ENCODE peak calls at places on chromosomes 1 and 21, in eight cellular contexts. Z, T, H, E, M, J, Q and I are unnamed samples.

GRCh38 chr1:160885080-160885479 is at the start of gene ITLN1:
- DNase-seq in Z (no peak), T (no peak), H (no peak), E (no peak), M (no peak), J (peak), Q (no peak), I (no peak)

GRCh38 chr21:44421901-44422840 is 33.1 kb upstream of the LRRC3 start:
- DNase-seq in Z (no peak), T (no peak), H (no peak), E (no peak), M (no peak), J (no peak), Q (no peak), I (no peak)

GRCh38 chr21:41168391-41169257 is 664 bp downstream of the BACE2 start:
- DNase-seq in Z (peak), T (peak), H (peak), E (no peak), M (peak), J (peak), Q (peak), I (peak)

GRCh38 chr1:200838676-200839445 is 33.9 kb upstream of the GPR25 start:
- DNase-seq in Z (peak), T (no peak), H (no peak), E (no peak), M (no peak), J (no peak), Q (peak), I (peak)

GRCh38 chr21:35231115-35231514 is 182.0 kb upstream of the RUNX1 start:
- DNase-seq in Z (peak), T (no peak), H (no peak), E (no peak), M (no peak), J (no peak), Q (no peak), I (no peak)

GRCh38 chr1:160608514-160608913 is 29.2 kb upstream of the CD84 start:
- DNase-seq in Z (no peak), T (no peak), H (no peak), E (no peak), M (no peak), J (no peak), Q (no peak), I (no peak)

GRCh38 chr1:118894836-118895235 is 93.3 kb downstream of the TBX15 start:
- DNase-seq in Z (no peak), T (no peak), H (no peak), E (no peak), M (no peak), J (no peak), Q (no peak), I (no peak)

GRCh38 chr1:8251635-8252034 is 66.3 kb upstream of the SLC45A1 start:
- DNase-seq in Z (no peak), T (no peak), H (no peak), E (no peak), M (no peak), J (no peak), Q (no peak), I (no peak)

GRCh38 chr1:219812491-219813221 is 115.7 kb downstream of the SLC30A10 start:
- DNase-seq in Z (peak), T (no peak), H (peak), E (no peak), M (peak), J (no peak), Q (peak), I (peak)

GRCh38 chr1:24416666-24417391 is 1.2 kb downstream of the NIPAL3 start:
- DNase-seq in Z (peak), T (no peak), H (no peak), E (peak), M (no peak), J (peak), Q (peak), I (peak)

GRCh38 chr1:229980009-229980408 is 87.0 kb upstream of the GALNT2 start:
- DNase-seq in Z (no peak), T (no peak), H (peak), E (peak), M (no peak), J (no peak), Q (peak), I (no peak)

GRCh38 chr1:115088871-115089442 is 346 bp downstream of the TSPAN2 start:
- DNase-seq in Z (no peak), T (peak), H (no peak), E (no peak), M (no peak), J (no peak), Q (no peak), I (no peak)

GRCh38 chr1:21313886-21314796 is 23.9 kb upstream of the ECE1 start:
- DNase-seq in Z (no peak), T (no peak), H (no peak), E (no peak), M (no peak), J (no peak), Q (no peak), I (no peak)
- TF ChIP-seq CTCF in Z (no peak), T (no peak), H (no peak), E (no peak), M (no peak), J (no peak), Q (no peak), I (no peak)

DNA sequence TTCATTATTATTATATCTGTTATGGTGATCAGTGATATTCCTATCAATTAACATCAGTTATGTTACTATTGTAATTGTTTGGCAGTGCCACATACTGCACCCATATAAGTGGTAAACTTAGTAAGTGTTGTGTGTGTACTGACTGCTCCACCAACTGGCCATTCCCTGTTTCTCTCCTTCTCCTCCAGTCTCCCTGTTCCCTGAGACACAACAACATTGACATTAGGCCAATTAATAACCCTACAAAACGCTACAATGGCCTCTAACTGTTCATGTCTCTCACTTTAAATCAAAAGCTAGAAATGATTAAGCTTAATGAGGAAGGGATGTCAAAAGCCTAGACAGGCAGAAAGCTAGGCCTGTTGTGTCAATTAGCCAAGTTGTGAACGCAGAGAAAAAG is 6.6 kb upstream of the THRAP3 start:
- DNase-seq in Z (peak), T (no peak), H (peak), E (peak), M (no peak), J (no peak), Q (peak), I (peak)
- TF ChIP-seq CTCF in Z (peak), T (no peak), H (peak), E (peak), M (no peak), J (no peak), Q (peak), I (peak)

DNA sequence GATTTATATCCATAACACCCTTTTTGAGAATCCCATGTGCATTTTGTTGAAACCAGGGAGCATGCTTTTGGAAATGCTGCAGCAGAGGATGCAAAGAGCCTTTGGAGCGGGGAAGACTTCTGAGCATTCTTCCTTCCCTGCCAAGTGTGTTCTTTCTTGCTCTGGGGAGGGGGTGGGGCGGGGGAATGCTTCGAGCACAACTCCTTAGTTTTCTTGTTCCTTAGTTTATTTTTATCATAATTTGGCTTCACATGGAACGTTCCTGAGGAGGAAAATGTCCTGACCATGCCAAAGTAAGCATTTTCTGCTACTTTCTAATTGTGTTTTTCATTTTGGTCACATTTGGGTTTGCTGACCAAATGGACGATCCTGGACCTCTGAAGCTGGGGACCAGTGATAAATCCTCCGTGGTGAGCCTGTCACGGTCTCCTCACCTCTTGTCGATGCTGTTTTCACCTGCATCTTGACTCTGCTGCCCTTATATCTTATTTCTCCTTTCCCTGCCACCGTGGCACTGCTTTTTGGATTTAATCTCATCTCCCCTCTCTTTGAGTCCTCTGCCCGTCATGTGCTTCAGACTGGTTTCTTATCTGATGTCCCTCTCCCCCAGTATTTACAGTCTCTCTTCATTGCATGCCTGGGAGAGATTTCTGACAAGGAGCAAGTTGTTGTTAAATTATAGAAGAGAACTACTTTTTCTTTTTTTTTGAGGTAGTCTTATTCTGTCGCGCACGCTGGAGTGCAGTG is 2.4 kb downstream of the CTPS1 start:
- DNase-seq in Z (no peak), T (no peak), H (no peak), E (no peak), M (no peak), J (no peak), Q (no peak), I (no peak)
- TF ChIP-seq CTCF in Z (no peak), T (no peak), H (no peak), E (no peak), M (no peak), J (no peak), Q (no peak), I (no peak)

GRCh38 chr1:43974443-43975248 is at the start of gene ATP6V0B:
- DNase-seq in Z (peak), T (peak), H (peak), E (no peak), M (peak), J (peak), Q (peak), I (peak)
- TF ChIP-seq CTCF in Z (peak), T (no peak), H (no peak), E (no peak), M (no peak), J (no peak), Q (no peak), I (peak)

GRCh38 chr1:29415861-29416260 is 179.5 kb downstream of the PTPRU start:
- DNase-seq in Z (no peak), T (no peak), H (no peak), E (no peak), M (no peak), J (no peak), Q (no peak), I (no peak)
- TF ChIP-seq CTCF in Z (no peak), T (no peak), H (no peak), E (no peak), M (no peak), J (no peak), Q (no peak), I (no peak)

GRCh38 chr1:168465942-168466702 is 77.7 kb downstream of the XCL2 start:
- DNase-seq in Z (peak), T (no peak), H (no peak), E (no peak), M (peak), J (peak), Q (peak), I (no peak)
- TF ChIP-seq CTCF in Z (no peak), T (no peak), H (no peak), E (no peak), M (no peak), J (no peak), Q (no peak), I (no peak)

GRCh38 chr1:198352975-198353695 is 187.3 kb downstream of the ATP6V1G3 start:
- DNase-seq in Z (peak), T (no peak), H (no peak), E (no peak), M (no peak), J (no peak), Q (no peak), I (no peak)

GRCh38 chr1:198346178-198346577 is 189.4 kb downstream of the NEK7 start:
- DNase-seq in Z (no peak), T (no peak), H (no peak), E (no peak), M (no peak), J (no peak), Q (no peak), I (no peak)

DNA sequence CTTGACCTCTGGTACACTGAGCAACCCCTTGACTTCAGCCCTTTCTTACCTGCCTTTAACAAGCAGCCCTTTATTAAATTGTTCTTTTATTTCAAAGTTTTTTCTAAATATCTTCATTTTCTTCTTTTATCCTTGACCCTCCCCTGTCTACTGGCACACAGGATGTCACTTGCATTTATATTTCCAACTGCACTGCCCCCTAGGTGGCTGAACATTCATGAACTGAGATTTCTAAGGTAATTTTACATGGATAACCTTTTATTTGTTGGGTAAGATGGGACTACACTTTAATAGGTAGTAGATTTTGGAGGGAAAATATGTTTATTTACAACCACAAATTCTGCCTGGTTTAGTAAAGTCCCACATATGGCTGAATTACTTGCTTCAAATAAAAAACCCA is 190.0 kb downstream of the ATP6V1G3 start:
- DNase-seq in Z (no peak), T (no peak), H (no peak), E (no peak), M (no peak), J (no peak), Q (no peak), I (no peak)
- TF ChIP-seq CTCF in Z (no peak), T (no peak), H (no peak), E (peak), M (no peak), J (no peak), Q (peak), I (peak)

DNA sequence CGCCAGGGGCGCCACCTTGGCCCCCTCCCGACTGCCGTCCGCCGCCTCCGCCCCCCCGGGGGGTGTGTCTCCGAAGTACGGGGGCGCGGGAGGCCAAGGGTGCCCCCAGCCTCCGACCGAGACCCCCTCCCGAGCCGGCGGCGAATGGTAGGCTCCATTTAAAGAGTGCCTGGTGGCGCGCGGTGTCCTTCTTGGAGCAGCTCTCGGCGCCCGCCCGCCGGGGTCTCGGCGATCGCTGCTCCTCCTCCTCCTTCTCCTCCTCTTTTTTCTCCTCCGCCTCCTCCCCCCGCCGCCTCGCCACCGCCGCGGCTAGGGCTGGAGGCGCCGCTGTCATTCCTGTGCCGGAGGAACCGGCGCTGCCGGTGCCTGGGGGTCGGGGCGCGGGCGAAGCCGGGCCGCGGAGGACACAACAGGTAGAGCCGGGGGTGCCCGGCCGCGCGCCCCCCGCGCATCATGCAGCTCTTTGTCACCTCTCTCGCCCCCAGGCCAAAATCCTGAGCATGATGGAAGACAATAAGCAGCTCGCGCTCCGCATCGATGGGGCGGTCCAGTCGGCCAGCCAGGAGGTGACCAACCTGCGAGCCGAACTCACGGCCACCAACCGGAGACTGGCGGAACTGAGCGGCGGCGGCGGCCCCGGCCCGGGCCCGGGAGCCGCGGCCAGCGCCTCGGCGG is at the start of gene KAZN:
- DNase-seq in Z (no peak), T (peak), H (no peak), E (no peak), M (no peak), J (peak), Q (no peak), I (no peak)
- TF ChIP-seq CTCF in Z (no peak), T (no peak), H (no peak), E (no peak), M (no peak), J (no peak), Q (no peak), I (no peak)

GRCh38 chr1:153400244-153400643 is 9.4 kb upstream of the S100A8 start:
- DNase-seq in Z (no peak), T (no peak), H (no peak), E (no peak), M (no peak), J (no peak), Q (no peak), I (peak)
- TF ChIP-seq CTCF in Z (peak), T (no peak), H (no peak), E (peak), M (no peak), J (no peak), Q (peak), I (peak)

DNA sequence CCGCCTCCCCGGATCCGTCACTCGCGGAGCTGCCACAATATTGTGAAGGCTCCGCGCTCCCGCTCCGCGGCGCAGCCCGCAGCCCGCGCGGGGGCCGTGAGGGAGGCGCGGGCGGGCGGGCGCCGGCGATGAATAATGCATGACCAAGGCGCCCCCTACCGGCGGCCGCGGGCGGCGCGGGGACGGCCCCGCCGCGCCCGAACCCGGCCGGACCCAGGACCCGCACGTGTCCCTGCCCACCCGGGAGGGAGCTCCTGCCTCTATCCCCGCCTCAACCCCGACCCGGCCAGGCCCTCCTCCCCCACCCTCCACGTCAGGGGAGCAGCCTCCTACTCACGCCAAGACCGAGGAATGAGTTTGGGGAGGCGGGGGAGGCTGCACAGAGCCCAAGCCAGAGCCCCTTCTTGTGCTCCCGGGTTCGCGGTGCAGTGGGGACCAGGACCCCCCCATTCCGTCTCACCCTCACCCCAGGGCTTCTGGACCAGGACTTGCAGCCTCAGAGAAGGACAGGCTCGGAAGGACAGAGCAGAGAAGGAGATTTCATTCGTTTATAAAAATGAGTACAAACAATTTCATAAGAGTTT is 70.8 kb upstream of the CASZ1 start:
- DNase-seq in Z (peak), T (peak), H (peak), E (no peak), M (no peak), J (peak), Q (peak), I (no peak)
- TF ChIP-seq CTCF in Z (peak), T (peak), H (peak), E (peak), M (no peak), J (peak), Q (no peak), I (peak)